ENCODE peak calls at places on chromosomes 5 and 9, in nine cellular contexts. P, J, K, L, R, U, M, Z and V are unnamed samples.

GRCh38 chr9:71271602-71272001 is 150.2 kb upstream of the TRPM3 start:
- DNase-seq in P (no peak), J (no peak), K (no peak), L (no peak), R (no peak), U (no peak), M (no peak), Z (no peak), V (no peak)

GRCh38 chr9:131685753-131686706 is 53.8 kb downstream of the RAPGEF1 start:
- DNase-seq in P (no peak), J (no peak), K (no peak), L (no peak), R (no peak), U (no peak), M (no peak), Z (no peak), V (no peak)

GRCh38 chr9:37653385-37653784 is 2.6 kb downstream of the FRMPD1 start:
- DNase-seq in P (no peak), J (no peak), K (no peak), L (no peak), R (no peak), U (no peak), M (no peak), Z (no peak), V (no peak)

GRCh38 chr5:57537831-57538230 is 55.2 kb upstream of the ACTBL2 start:
- DNase-seq in P (no peak), J (no peak), K (no peak), L (no peak), R (no peak), U (no peak), M (no peak), Z (no peak), V (no peak)

GRCh38 chr5:157266286-157267007 is 524 bp downstream of the CYFIP2 start:
- DNase-seq in P (no peak), J (peak; percentile 50), K (no peak), L (no peak), R (peak; percentile 39), U (no peak), M (peak; percentile 66), Z (no peak), V (peak; percentile 56)

GRCh38 chr5:111694183-111694582 is 62.8 kb downstream of the NREP start:
- DNase-seq in P (no peak), J (no peak), K (no peak), L (no peak), R (no peak), U (no peak), M (no peak), Z (no peak), V (no peak)

GRCh38 chr9:121876212-121876611 is 216.9 kb downstream of the TTLL11 start:
- DNase-seq in P (no peak), J (no peak), K (no peak), L (no peak), R (no peak), U (no peak), M (no peak), Z (no peak), V (no peak)

GRCh38 chr5:170774831-170775230 is 8.7 kb upstream of the GABRP start:
- DNase-seq in P (no peak), J (no peak), K (no peak), L (no peak), R (no peak), U (peak; percentile 19), M (no peak), Z (no peak), V (no peak)

GRCh38 chr9:10062629-10063395 is 550.0 kb downstream of the PTPRD start:
- DNase-seq in P (no peak), J (no peak), K (no peak), L (no peak), R (no peak), U (no peak), M (no peak), Z (no peak), V (no peak)

GRCh38 chr5:78252715-78253114 is 41.8 kb downstream of the AP3B1 start:
- DNase-seq in P (no peak), J (no peak), K (no peak), L (no peak), R (no peak), U (no peak), M (no peak), Z (no peak), V (no peak)

GRCh38 chr5:68554566-68555279 is 339.2 kb downstream of the PIK3R1 start:
- DNase-seq in P (no peak), J (peak; percentile 57), K (no peak), L (peak; percentile 72), R (no peak), U (peak; percentile 54), M (peak; percentile 44), Z (no peak), V (peak; percentile 39)

GRCh38 chr9:136508729-136509500 is 26.1 kb upstream of the SEC16A start:
- DNase-seq in P (no peak), J (no peak), K (no peak), L (no peak), R (no peak), U (no peak), M (no peak), Z (no peak), V (no peak)

GRCh38 chr5:34626036-34626435 is 30.1 kb upstream of the RAI14 start:
- DNase-seq in P (no peak), J (no peak), K (no peak), L (no peak), R (no peak), U (no peak), M (no peak), Z (no peak), V (no peak)

GRCh38 chr5:34626751-34627150 is 29.4 kb upstream of the RAI14 start:
- DNase-seq in P (no peak), J (no peak), K (no peak), L (no peak), R (no peak), U (no peak), M (no peak), Z (no peak), V (no peak)

GRCh38 chr5:34625246-34625645 is 30.9 kb upstream of the RAI14 start:
- DNase-seq in P (no peak), J (no peak), K (no peak), L (no peak), R (no peak), U (no peak), M (no peak), Z (no peak), V (no peak)

GRCh38 chr5:34628373-34628772 is 27.8 kb upstream of the RAI14 start:
- DNase-seq in P (no peak), J (no peak), K (no peak), L (no peak), R (no peak), U (no peak), M (no peak), Z (no peak), V (no peak)

GRCh38 chr5:34627794-34628193 is 28.3 kb upstream of the RAI14 start:
- DNase-seq in P (no peak), J (no peak), K (no peak), L (no peak), R (no peak), U (no peak), M (no peak), Z (no peak), V (no peak)
- TF ChIP-seq POLR2AphosphoS5 in P (no peak), J (no peak), K (no peak), L (no peak), R (no peak), U (no peak), M (no peak), Z (no peak), V (no peak)

GRCh38 chr5:143057580-143057999 is 287.4 kb downstream of the ARHGAP26 start:
- DNase-seq in P (no peak), J (no peak), K (no peak), L (no peak), R (no peak), U (no peak), M (no peak), Z (no peak), V (no peak)

GRCh38 chr5:143054480-143054941 is 284.3 kb downstream of the ARHGAP26 start:
- DNase-seq in P (no peak), J (no peak), K (no peak), L (no peak), R (no peak), U (no peak), M (peak; percentile 29), Z (no peak), V (no peak)

GRCh38 chr5:143056792-143057579 is 286.8 kb downstream of the ARHGAP26 start:
- DNase-seq in P (no peak), J (no peak), K (no peak), L (no peak), R (no peak), U (no peak), M (no peak), Z (no peak), V (no peak)

GRCh38 chr5:143056331-143056689 is 286.1 kb downstream of the ARHGAP26 start:
- DNase-seq in P (no peak), J (no peak), K (no peak), L (no peak), R (no peak), U (no peak), M (no peak), Z (no peak), V (no peak)

GRCh38 chr5:143055596-143056330 is 285.6 kb downstream of the ARHGAP26 start:
- DNase-seq in P (no peak), J (no peak), K (no peak), L (no peak), R (no peak), U (no peak), M (no peak), Z (no peak), V (no peak)
- TF ChIP-seq EP300 in P (no peak), J (no peak), K (no peak), L (no peak), R (no peak), U (no peak), M (no peak), Z (no peak), V (no peak)

GRCh38 chr9:23577611-23578010 is 248.4 kb downstream of the ELAVL2 start:
- DNase-seq in P (no peak), J (no peak), K (no peak), L (no peak), R (no peak), U (no peak), M (no peak), Z (no peak), V (no peak)

GRCh38 chr9:23571414-23572104 is 254.5 kb downstream of the ELAVL2 start:
- DNase-seq in P (no peak), J (no peak), K (no peak), L (no peak), R (no peak), U (no peak), M (no peak), Z (no peak), V (no peak)

GRCh38 chr9:23573800-23574199 is 252.2 kb downstream of the ELAVL2 start:
- DNase-seq in P (no peak), J (no peak), K (no peak), L (no peak), R (no peak), U (no peak), M (no peak), Z (no peak), V (no peak)
- H3K27ac ChIP-seq in P (no peak overlapping the region), J (no peak overlapping the region), K (no peak overlapping the region), L (no peak overlapping the region), R (no peak overlapping the region), U (no peak overlapping the region), M (no peak overlapping the region), Z (no peak overlapping the region), V (no peak overlapping the region)

DNA sequence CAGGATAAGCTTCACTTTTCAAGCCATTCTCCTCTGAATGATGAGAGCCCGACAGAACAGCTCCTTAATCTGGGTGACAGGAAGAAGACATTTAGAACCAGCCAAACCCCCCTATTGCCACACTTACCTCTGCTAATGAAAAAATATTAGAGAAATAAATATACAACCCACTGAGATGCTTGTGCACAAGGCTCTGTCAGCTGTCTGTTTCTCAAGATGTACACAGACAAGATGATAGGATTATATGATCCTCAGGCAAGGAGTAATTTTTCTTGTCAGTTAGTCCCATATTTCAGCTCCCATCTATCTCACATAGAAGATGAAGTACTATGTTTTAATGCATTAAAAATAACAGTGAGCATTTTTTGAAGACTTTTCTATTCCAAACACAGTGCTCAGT is 57.4 kb upstream of the TRIM32 start:
- DNase-seq in P (no peak), J (no peak), K (no peak), L (no peak), R (no peak), U (no peak), M (no peak), Z (no peak), V (no peak)
- TF ChIP-seq POLR2AphosphoS5 in P (no peak), J (no peak), K (no peak), L (no peak), R (no peak), U (no peak), M (no peak), Z (no peak), V (no peak)